ENCODE peak calls at places on chromosomes 11 and 22, in six cellular contexts. One of them, this sample, is unnamed.
A peak's percentile ranks its signal among the peaks of the same experiment; 100 is the strongest.

GRCh38 chr11:46800177-46800576 is 45.9 kb downstream of the CKAP5 start:
- DNase-seq in right cardiac atrium: no peak
- DNase-seq in posterior cingulate gyrus: no peak
- DNase-seq in stimulated activated CD8-positive, alpha-beta memory T cell treated with anti-CD3 and anti-CD28 coated beads, Interleukin-7, amount 100 ng/mL, for 1 hour: no peak
- DNase-seq in stimulated activated CD4-positive, alpha-beta T cell treated with anti-CD3 and anti-CD28 coated beads, Interleukin-2, amount 100 ng/mL, for 48 hours: no peak
- DNase-seq in uterus: no peak
- DNase-seq in this sample: no peak

GRCh38 chr22:29208879-29209623 is 3.4 kb downstream of the EMID1 start:
- DNase-seq in right cardiac atrium: no peak
- DNase-seq in posterior cingulate gyrus: no peak
- DNase-seq in stimulated activated CD8-positive, alpha-beta memory T cell treated with anti-CD3 and anti-CD28 coated beads, Interleukin-7, amount 100 ng/mL, for 1 hour: no peak
- DNase-seq in stimulated activated CD4-positive, alpha-beta T cell treated with anti-CD3 and anti-CD28 coated beads, Interleukin-2, amount 100 ng/mL, for 48 hours: no peak
- DNase-seq in uterus: no peak
- DNase-seq in this sample: no peak

GRCh38 chr11:61160487-61161189 is 588 bp downstream of the VPS37C start:
- DNase-seq in right cardiac atrium: no peak
- DNase-seq in posterior cingulate gyrus: no peak
- DNase-seq in stimulated activated CD8-positive, alpha-beta memory T cell treated with anti-CD3 and anti-CD28 coated beads, Interleukin-7, amount 100 ng/mL, for 1 hour: no peak
- DNase-seq in stimulated activated CD4-positive, alpha-beta T cell treated with anti-CD3 and anti-CD28 coated beads, Interleukin-2, amount 100 ng/mL, for 48 hours: no peak
- DNase-seq in uterus: no peak
- DNase-seq in this sample: peak; percentile 19

GRCh38 chr22:48403521-48403921 is 1424.2 kb downstream of the BRD1 start:
- DNase-seq in right cardiac atrium: no peak
- DNase-seq in posterior cingulate gyrus: no peak
- DNase-seq in stimulated activated CD8-positive, alpha-beta memory T cell treated with anti-CD3 and anti-CD28 coated beads, Interleukin-7, amount 100 ng/mL, for 1 hour: no peak
- DNase-seq in stimulated activated CD4-positive, alpha-beta T cell treated with anti-CD3 and anti-CD28 coated beads, Interleukin-2, amount 100 ng/mL, for 48 hours: no peak
- DNase-seq in uterus: no peak
- DNase-seq in this sample: no peak

GRCh38 chr11:45451766-45452440 is 165.8 kb upstream of the SYT13 start:
- DNase-seq in right cardiac atrium: no peak
- DNase-seq in posterior cingulate gyrus: no peak
- DNase-seq in stimulated activated CD8-positive, alpha-beta memory T cell treated with anti-CD3 and anti-CD28 coated beads, Interleukin-7, amount 100 ng/mL, for 1 hour: no peak
- DNase-seq in stimulated activated CD4-positive, alpha-beta T cell treated with anti-CD3 and anti-CD28 coated beads, Interleukin-2, amount 100 ng/mL, for 48 hours: no peak
- DNase-seq in uterus: no peak
- DNase-seq in this sample: peak; percentile 56

GRCh38 chr11:12434255-12434654 is 56.9 kb downstream of the PARVA start:
- DNase-seq in right cardiac atrium: no peak
- DNase-seq in posterior cingulate gyrus: no peak
- DNase-seq in stimulated activated CD8-positive, alpha-beta memory T cell treated with anti-CD3 and anti-CD28 coated beads, Interleukin-7, amount 100 ng/mL, for 1 hour: no peak
- DNase-seq in stimulated activated CD4-positive, alpha-beta T cell treated with anti-CD3 and anti-CD28 coated beads, Interleukin-2, amount 100 ng/mL, for 48 hours: no peak
- DNase-seq in uterus: peak; percentile 41
- DNase-seq in this sample: peak; percentile 89

GRCh38 chr11:96324912-96325311 is 18.1 kb downstream of the MAML2 start:
- DNase-seq in right cardiac atrium: no peak
- DNase-seq in posterior cingulate gyrus: no peak
- DNase-seq in stimulated activated CD8-positive, alpha-beta memory T cell treated with anti-CD3 and anti-CD28 coated beads, Interleukin-7, amount 100 ng/mL, for 1 hour: no peak
- DNase-seq in stimulated activated CD4-positive, alpha-beta T cell treated with anti-CD3 and anti-CD28 coated beads, Interleukin-2, amount 100 ng/mL, for 48 hours: no peak
- DNase-seq in uterus: no peak
- DNase-seq in this sample: peak; percentile 77

GRCh38 chr22:43412808-43413785 is 1.3 kb downstream of the MPPED1 start:
- DNase-seq in right cardiac atrium: no peak
- DNase-seq in posterior cingulate gyrus: no peak
- DNase-seq in stimulated activated CD8-positive, alpha-beta memory T cell treated with anti-CD3 and anti-CD28 coated beads, Interleukin-7, amount 100 ng/mL, for 1 hour: no peak
- DNase-seq in stimulated activated CD4-positive, alpha-beta T cell treated with anti-CD3 and anti-CD28 coated beads, Interleukin-2, amount 100 ng/mL, for 48 hours: no peak
- DNase-seq in uterus: no peak
- DNase-seq in this sample: no peak

GRCh38 chr11:83072689-83073242 is 1.1 kb upstream of the RAB30 start:
- DNase-seq in right cardiac atrium: peak; percentile 52
- DNase-seq in posterior cingulate gyrus: no peak
- DNase-seq in stimulated activated CD8-positive, alpha-beta memory T cell treated with anti-CD3 and anti-CD28 coated beads, Interleukin-7, amount 100 ng/mL, for 1 hour: no peak
- DNase-seq in stimulated activated CD4-positive, alpha-beta T cell treated with anti-CD3 and anti-CD28 coated beads, Interleukin-2, amount 100 ng/mL, for 48 hours: no peak
- DNase-seq in uterus: no peak
- DNase-seq in this sample: no peak

GRCh38 chr22:38570841-38571364 is 920 bp upstream of the DMC1 start:
- DNase-seq in right cardiac atrium: peak; percentile 72
- DNase-seq in posterior cingulate gyrus: peak; percentile 71
- DNase-seq in stimulated activated CD8-positive, alpha-beta memory T cell treated with anti-CD3 and anti-CD28 coated beads, Interleukin-7, amount 100 ng/mL, for 1 hour: peak; percentile 2
- DNase-seq in stimulated activated CD4-positive, alpha-beta T cell treated with anti-CD3 and anti-CD28 coated beads, Interleukin-2, amount 100 ng/mL, for 48 hours: peak; percentile 18
- DNase-seq in uterus: no peak
- DNase-seq in this sample: peak; percentile 30

GRCh38 chr11:126186708-126187481 is 24.6 kb downstream of the RPUSD4 start:
- DNase-seq in right cardiac atrium: no peak
- DNase-seq in posterior cingulate gyrus: no peak
- DNase-seq in stimulated activated CD8-positive, alpha-beta memory T cell treated with anti-CD3 and anti-CD28 coated beads, Interleukin-7, amount 100 ng/mL, for 1 hour: no peak
- DNase-seq in stimulated activated CD4-positive, alpha-beta T cell treated with anti-CD3 and anti-CD28 coated beads, Interleukin-2, amount 100 ng/mL, for 48 hours: no peak
- DNase-seq in uterus: no peak
- DNase-seq in this sample: no peak

GRCh38 chr11:30196400-30197206 is 34.2 kb upstream of the FSHB start:
- DNase-seq in right cardiac atrium: peak; percentile 84
- DNase-seq in posterior cingulate gyrus: peak; percentile 74
- DNase-seq in stimulated activated CD8-positive, alpha-beta memory T cell treated with anti-CD3 and anti-CD28 coated beads, Interleukin-7, amount 100 ng/mL, for 1 hour: no peak
- DNase-seq in stimulated activated CD4-positive, alpha-beta T cell treated with anti-CD3 and anti-CD28 coated beads, Interleukin-2, amount 100 ng/mL, for 48 hours: peak; percentile 28
- DNase-seq in uterus: no peak
- DNase-seq in this sample: peak; percentile 6

GRCh38 chr11:118929496-118930151 is 3.9 kb upstream of the BCL9L start:
- DNase-seq in right cardiac atrium: peak; percentile 94
- DNase-seq in posterior cingulate gyrus: peak; percentile 82
- DNase-seq in stimulated activated CD8-positive, alpha-beta memory T cell treated with anti-CD3 and anti-CD28 coated beads, Interleukin-7, amount 100 ng/mL, for 1 hour: peak; percentile 49
- DNase-seq in stimulated activated CD4-positive, alpha-beta T cell treated with anti-CD3 and anti-CD28 coated beads, Interleukin-2, amount 100 ng/mL, for 48 hours: peak; percentile 63
- DNase-seq in uterus: peak; percentile 93
- DNase-seq in this sample: peak; percentile 84

This sample was measured in RPMI7951.